ENCODE peak calls at places on chromosomes 3 and 15, in eight cellular contexts. T is transverse colon, M is BJ, G is AG04449, R is GM12865, P is cardiac muscle cell, I is esophagus squamous epithelium, F is psoas muscle. C is an unnamed sample.

GRCh38 chr3:36707623-36708409 is 56.5 kb downstream of the DCLK3 start:
- DNase-seq in T (no peak), M (no peak), G (peak), R (peak), P (no peak), I (no peak), F (no peak), C (no peak)

GRCh38 chr3:156674911-156675743 is 737 bp downstream of the TIPARP start:
- DNase-seq in T (peak), M (no peak), G (no peak), R (peak), P (peak), I (no peak), F (peak), C (no peak)

GRCh38 chr15:22918056-22918455 is 62.1 kb downstream of the CYFIP1 start:
- DNase-seq in T (no peak), M (no peak), G (no peak), R (no peak), P (no peak), I (no peak), F (no peak), C (no peak)

GRCh38 chr3:129686941-129687340 is 80.5 kb upstream of the PLXND1 start:
- DNase-seq in T (no peak), M (no peak), G (no peak), R (no peak), P (no peak), I (no peak), F (no peak), C (no peak)

GRCh38 chr15:77416954-77417353 is 3.0 kb downstream of the PEAK1 start:
- DNase-seq in T (no peak), M (no peak), G (no peak), R (no peak), P (no peak), I (no peak), F (no peak), C (no peak)

GRCh38 chr3:175258763-175259162 is 399.6 kb downstream of the NAALADL2 start:
- DNase-seq in T (no peak), M (no peak), G (no peak), R (no peak), P (no peak), I (no peak), F (no peak), C (no peak)

GRCh38 chr3:54969652-54970051 is 41.8 kb upstream of the LRTM1 start:
- DNase-seq in T (no peak), M (no peak), G (no peak), R (no peak), P (no peak), I (no peak), F (no peak), C (no peak)

GRCh38 chr3:37999836-38000235 is 9.2 kb downstream of the VILL start:
- DNase-seq in T (no peak), M (no peak), G (no peak), R (no peak), P (no peak), I (no peak), F (no peak), C (no peak)

GRCh38 chr3:119352863-119353527 is 58.8 kb downstream of the ARHGAP31 start:
- DNase-seq in T (no peak), M (no peak), G (peak), R (peak), P (no peak), I (no peak), F (no peak), C (peak)

GRCh38 chr3:184314700-184315505 is 497 bp downstream of the EIF4G1 start:
- DNase-seq in T (peak), M (no peak), G (no peak), R (peak), P (peak), I (peak), F (peak), C (no peak)

GRCh38 chr3:12999147-13000140 is 73.8 kb downstream of the IQSEC1 start:
- DNase-seq in T (peak), M (no peak), G (no peak), R (peak), P (no peak), I (peak), F (peak), C (no peak)

GRCh38 chr15:90744759-90745402 is 27.7 kb downstream of the BLM start:
- DNase-seq in T (no peak), M (no peak), G (no peak), R (no peak), P (no peak), I (no peak), F (no peak), C (no peak)
- H3K4me3 ChIP-seq in T (no peak), M (no peak), G (no peak), R (no peak), P (no peak), I (no peak), F (no peak), C (no peak)

GRCh38 chr3:179067839-179068238 is 3.8 kb downstream of the ZMAT3 start:
- DNase-seq in T (no peak), M (no peak), G (no peak), R (no peak), P (peak), I (no peak), F (no peak), C (no peak)

GRCh38 chr3:179068779-179069530 is 2.7 kb downstream of the ZMAT3 start:
- DNase-seq in T (peak), M (no peak), G (no peak), R (peak), P (peak), I (no peak), F (no peak), C (no peak)

GRCh38 chr3:179071161-179071568 is 444 bp downstream of the ZMAT3 start:
- DNase-seq in T (peak), M (no peak), G (no peak), R (peak), P (peak), I (no peak), F (no peak), C (no peak)

GRCh38 chr3:179071569-179072397 is at the start of gene ZMAT3:
- DNase-seq in T (peak), M (peak), G (no peak), R (peak), P (peak), I (peak), F (peak), C (peak)

GRCh38 chr3:179069762-179070390 is 1.7 kb downstream of the ZMAT3 start:
- DNase-seq in T (no peak), M (no peak), G (no peak), R (peak), P (no peak), I (no peak), F (no peak), C (no peak)
- H3K4me3 ChIP-seq in T (no peak), M (peak), G (peak), R (peak), P (peak), I (no peak), F (peak), C (peak)

GRCh38 chr3:150742141-150742523 is 20.8 kb downstream of the SIAH2 start:
- DNase-seq in T (no peak), M (no peak), G (no peak), R (no peak), P (no peak), I (no peak), F (no peak), C (no peak)

GRCh38 chr3:150741497-150742140 is 21.4 kb downstream of the SIAH2 start:
- DNase-seq in T (no peak), M (no peak), G (no peak), R (no peak), P (no peak), I (no peak), F (no peak), C (no peak)

GRCh38 chr3:150739877-150740645 is 22.9 kb downstream of the SIAH2 start:
- DNase-seq in T (no peak), M (no peak), G (no peak), R (peak), P (no peak), I (no peak), F (no peak), C (no peak)

GRCh38 chr3:150739200-150739863 is 23.6 kb downstream of the SIAH2 start:
- DNase-seq in T (no peak), M (no peak), G (no peak), R (peak), P (no peak), I (no peak), F (no peak), C (no peak)

GRCh38 chr3:150740733-150741496 is 22.1 kb downstream of the SIAH2 start:
- DNase-seq in T (no peak), M (no peak), G (no peak), R (no peak), P (no peak), I (no peak), F (no peak), C (no peak)
- H3K4me3 ChIP-seq in T (no peak), M (no peak), G (no peak), R (no peak), P (no peak), I (no peak), F (no peak), C (no peak)

GRCh38 chr3:40615110-40615915 is 90.6 kb downstream of the ZNF621 start:
- DNase-seq in T (no peak), M (no peak), G (no peak), R (no peak), P (peak), I (no peak), F (no peak), C (no peak)
- H3K4me3 ChIP-seq in T (no peak), M (no peak), G (no peak), R (no peak), P (peak), I (peak), F (no peak), C (no peak)

DNA sequence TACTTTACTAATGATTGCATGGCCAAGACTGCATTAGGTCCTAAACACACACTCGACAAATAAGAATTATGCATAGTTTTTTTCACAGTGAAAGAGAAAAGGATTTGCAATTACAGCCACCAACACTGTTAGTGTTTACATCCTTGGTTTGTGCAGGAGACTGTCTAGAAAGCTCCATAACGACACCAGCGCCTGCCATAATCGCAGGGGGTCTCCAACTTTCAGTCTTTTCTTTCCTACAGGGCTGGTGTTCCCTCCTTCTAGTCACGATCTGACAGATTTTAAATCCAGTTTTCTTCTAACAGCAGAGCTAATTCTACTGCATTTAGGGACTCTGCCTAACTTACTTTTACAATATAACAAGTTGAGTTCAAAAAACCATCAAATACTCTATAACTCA is 58.0 kb downstream of the CLASP2 start:
- DNase-seq in T (no peak), M (no peak), G (no peak), R (no peak), P (no peak), I (no peak), F (no peak), C (no peak)
- H3K4me3 ChIP-seq in T (no peak), M (no peak), G (peak), R (no peak), P (peak), I (peak), F (peak), C (no peak)

DNA sequence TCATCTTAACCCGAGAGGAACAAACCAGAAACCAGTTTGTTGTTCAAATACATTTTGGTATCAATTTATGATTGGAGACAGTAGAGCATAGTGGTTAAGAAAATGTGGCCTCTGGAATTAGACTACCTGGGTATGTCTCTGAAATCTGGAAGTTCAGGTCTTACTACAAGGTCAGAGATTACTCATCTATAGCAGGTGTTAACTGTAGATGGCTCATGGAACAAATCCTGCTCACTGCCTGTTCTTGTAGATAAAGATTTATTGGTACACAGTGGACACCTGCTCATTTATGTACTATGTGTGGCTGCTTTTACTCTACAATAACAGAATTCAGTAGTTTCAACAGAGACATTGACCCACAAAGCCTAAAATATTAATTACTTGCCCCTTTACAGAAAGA is 413.3 kb downstream of the CNTN6 start:
- DNase-seq in T (no peak), M (no peak), G (no peak), R (no peak), P (no peak), I (no peak), F (no peak), C (no peak)
- H3K4me3 ChIP-seq in T (no peak), M (no peak), G (no peak), R (no peak), P (no peak), I (no peak), F (no peak), C (no peak)

GRCh38 chr3:187742351-187743171 is 2.7 kb downstream of the BCL6 start:
- DNase-seq in T (peak), M (no peak), G (no peak), R (no peak), P (no peak), I (no peak), F (peak), C (no peak)
- H3K4me3 ChIP-seq in T (peak), M (peak), G (peak), R (no peak), P (peak), I (peak), F (peak), C (peak)

GRCh38 chr3:194204036-194204792 is 68.3 kb downstream of the HES1 start:
- DNase-seq in T (no peak), M (no peak), G (no peak), R (no peak), P (peak), I (no peak), F (no peak), C (no peak)
- H3K4me3 ChIP-seq in T (peak), M (no peak), G (peak), R (no peak), P (peak), I (peak), F (peak), C (no peak)

DNA sequence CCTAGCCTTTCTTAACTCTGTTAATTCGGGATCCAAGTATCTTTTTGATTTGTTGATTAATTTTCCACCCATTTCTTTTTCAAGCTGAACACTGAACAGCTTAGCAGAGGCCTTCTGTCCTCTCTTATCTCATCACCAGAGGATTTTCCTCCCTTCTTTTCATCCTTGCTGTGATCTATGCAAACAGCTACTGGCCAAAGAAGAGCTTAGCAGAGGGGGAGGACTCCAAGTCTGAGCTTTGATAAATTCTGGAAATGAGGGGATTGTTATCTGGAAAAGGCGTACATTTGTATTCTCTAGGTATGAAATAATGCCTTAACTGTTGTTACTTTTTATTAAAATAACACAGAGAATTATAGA is 13.4 kb downstream of the DZIP3 start:
- DNase-seq in T (no peak), M (no peak), G (no peak), R (no peak), P (no peak), I (no peak), F (no peak), C (no peak)
- H3K4me3 ChIP-seq in T (no peak), M (no peak), G (no peak), R (no peak), P (no peak), I (no peak), F (no peak), C (no peak)